ENCODE peak calls at places on chromosomes 3 and 15, in ten cellular contexts. A, D, C, O, U, Q, G, M, B and W are unnamed samples.

GRCh38 chr3:104392327-104392726 is 974.4 kb upstream of the ALCAM start:
- DNase-seq in A (no peak), D (no peak), C (no peak), O (no peak), U (no peak), Q (no peak), G (peak), M (no peak), B (no peak), W (no peak)

GRCh38 chr15:60782316-60782715 is 303.4 kb upstream of the ICE2 start:
- DNase-seq in A (no peak), D (no peak), C (no peak), O (no peak), U (peak), Q (no peak), G (no peak), M (no peak), B (no peak), W (no peak)

GRCh38 chr3:196793224-196793623 is 53.6 kb downstream of the PAK2 start:
- DNase-seq in A (peak), D (peak), C (no peak), O (no peak), U (peak), Q (no peak), G (no peak), M (no peak), B (no peak), W (no peak)

GRCh38 chr3:159238646-159239045 is 436.8 kb downstream of the MFSD1 start:
- DNase-seq in A (peak), D (no peak), C (no peak), O (no peak), U (no peak), Q (no peak), G (no peak), M (no peak), B (no peak), W (no peak)

GRCh38 chr15:56017920-56018319 is 24.5 kb upstream of the NEDD4 start:
- DNase-seq in A (no peak), D (no peak), C (no peak), O (no peak), U (no peak), Q (no peak), G (no peak), M (no peak), B (no peak), W (no peak)

GRCh38 chr15:83436513-83437158 is 10.5 kb upstream of the SH3GL3 start:
- DNase-seq in A (peak), D (peak), C (no peak), O (no peak), U (peak), Q (no peak), G (no peak), M (no peak), B (no peak), W (no peak)

GRCh38 chr3:140532793-140533330 is 145.0 kb upstream of the TRIM42 start:
- DNase-seq in A (no peak), D (no peak), C (no peak), O (no peak), U (no peak), Q (no peak), G (no peak), M (no peak), B (no peak), W (no peak)

GRCh38 chr15:67504061-67504460 is 16.9 kb upstream of the C15orf61 start:
- DNase-seq in A (no peak), D (peak), C (no peak), O (no peak), U (no peak), Q (no peak), G (no peak), M (no peak), B (no peak), W (no peak)

GRCh38 chr15:37253877-37254276 is 153.5 kb upstream of the MEIS2 start:
- DNase-seq in A (peak), D (peak), C (no peak), O (no peak), U (no peak), Q (no peak), G (no peak), M (no peak), B (no peak), W (no peak)

GRCh38 chr3:52440671-52441070 is 4.2 kb downstream of the SEMA3G start:
- DNase-seq in A (no peak), D (no peak), C (no peak), O (no peak), U (no peak), Q (no peak), G (no peak), M (peak), B (no peak), W (no peak)

DNA sequence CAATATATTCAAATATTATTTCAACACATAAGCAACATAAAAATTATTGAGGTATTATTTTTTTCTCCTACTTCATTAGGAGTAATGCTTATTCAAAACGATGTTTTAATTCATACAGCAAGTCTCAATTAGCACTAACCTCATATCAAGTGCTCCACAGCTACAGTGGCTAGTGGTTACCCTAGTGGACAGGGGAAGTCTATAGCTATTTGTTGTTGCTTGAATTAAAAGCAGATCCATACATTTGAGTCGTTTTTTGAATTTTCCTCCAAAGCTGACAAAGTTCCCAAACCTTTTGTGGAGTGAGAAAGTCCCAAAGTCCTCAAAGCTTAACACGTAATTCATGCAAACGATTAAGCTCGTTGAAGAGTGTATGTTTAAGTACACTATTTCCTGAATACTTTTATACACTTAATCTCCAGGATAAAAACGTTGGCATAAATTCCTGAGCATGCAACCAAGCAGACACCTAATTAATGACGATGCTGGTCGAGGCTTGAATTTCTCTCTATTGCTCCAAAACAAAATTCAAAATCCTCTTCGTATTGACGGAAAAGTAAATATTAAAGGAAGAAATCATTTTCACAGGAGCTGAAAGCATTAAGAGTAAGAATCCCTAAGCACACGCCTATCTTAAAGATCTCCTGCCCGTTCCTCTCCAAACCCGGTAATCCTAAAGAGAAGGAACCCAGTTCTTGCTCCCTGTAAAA is 984 bp downstream of the VPS13C start:
- DNase-seq in A (peak), D (no peak), C (no peak), O (no peak), U (peak), Q (no peak), G (no peak), M (no peak), B (no peak), W (peak)
- TF ChIP-seq CTCF in A (peak), D (no peak), C (no peak), O (no peak), U (peak), Q (no peak), G (no peak), M (peak), B (no peak), W (peak)

GRCh38 chr15:78810003-78810376 is 1.3 kb downstream of the ADAMTS7 start:
- DNase-seq in A (no peak), D (no peak), C (no peak), O (no peak), U (no peak), Q (no peak), G (no peak), M (no peak), B (peak), W (no peak)

GRCh38 chr15:78810377-78811123 is 714 bp downstream of the ADAMTS7 start:
- DNase-seq in A (peak), D (peak), C (peak), O (peak), U (peak), Q (peak), G (no peak), M (peak), B (peak), W (no peak)

GRCh38 chr15:78808550-78808949 is 2.7 kb downstream of the ADAMTS7 start:
- DNase-seq in A (peak), D (peak), C (no peak), O (no peak), U (peak), Q (no peak), G (peak), M (no peak), B (peak), W (peak)

GRCh38 chr15:78811825-78812183 is 540 bp upstream of the ADAMTS7 start:
- DNase-seq in A (no peak), D (no peak), C (no peak), O (no peak), U (no peak), Q (peak), G (no peak), M (no peak), B (no peak), W (no peak)

DNA sequence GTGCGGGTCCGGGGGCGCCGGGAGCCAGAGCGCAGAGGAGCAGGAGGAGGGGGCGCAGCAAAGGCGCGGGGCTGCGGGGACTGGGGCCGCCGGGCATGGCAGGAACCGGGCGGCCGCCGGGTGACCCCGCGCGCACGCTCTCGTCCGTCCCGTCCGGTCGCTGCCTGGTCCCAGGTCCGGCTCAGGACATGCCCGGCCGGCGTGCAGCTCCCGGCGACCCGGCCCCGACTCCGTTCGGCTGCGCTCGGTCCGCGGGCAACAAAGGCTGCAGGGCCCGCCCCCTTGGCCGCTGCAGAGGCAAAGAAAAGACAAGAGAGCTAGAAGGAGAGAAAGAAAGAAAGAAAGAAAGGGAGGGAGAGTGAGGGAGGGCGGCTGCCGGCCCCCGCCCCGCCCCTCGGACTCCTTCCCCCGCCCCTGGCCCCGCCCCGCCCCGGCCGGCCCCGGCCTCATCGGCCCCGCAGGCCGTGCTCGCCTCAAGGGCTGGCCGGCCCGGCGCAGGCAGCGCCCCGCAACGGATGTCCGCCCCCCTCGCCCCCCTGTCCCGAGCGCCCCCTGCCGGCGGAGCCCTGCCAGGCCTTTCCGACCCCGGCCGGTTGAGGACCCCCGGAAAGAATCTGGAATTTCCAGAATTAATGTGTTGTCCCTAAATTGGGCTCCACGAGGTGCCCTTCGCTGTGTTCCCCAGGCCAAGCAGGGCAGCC is at the start of gene ADAMTS7:
- DNase-seq in A (peak), D (peak), C (peak), O (peak), U (peak), Q (peak), G (no peak), M (peak), B (peak), W (peak)
- TF ChIP-seq CTCF in A (peak), D (peak), C (peak), O (peak), U (peak), Q (peak), G (no peak), M (peak), B (peak), W (peak)

GRCh38 chr3:72306800-72307341 is 521.9 kb upstream of the PROK2 start:
- DNase-seq in A (peak), D (peak), C (no peak), O (no peak), U (peak), Q (no peak), G (no peak), M (no peak), B (no peak), W (no peak)
- TF ChIP-seq CTCF in A (no peak), D (no peak), C (no peak), O (no peak), U (no peak), Q (no peak), G (no peak), M (no peak), B (no peak), W (no peak)

GRCh38 chr3:191702121-191702520 is 241.2 kb downstream of the PYDC2 start:
- DNase-seq in A (no peak), D (no peak), C (no peak), O (no peak), U (no peak), Q (no peak), G (no peak), M (no peak), B (no peak), W (no peak)
- TF ChIP-seq CTCF in A (no peak), D (no peak), C (no peak), O (no peak), U (no peak), Q (no peak), G (no peak), M (no peak), B (no peak), W (no peak)

DNA sequence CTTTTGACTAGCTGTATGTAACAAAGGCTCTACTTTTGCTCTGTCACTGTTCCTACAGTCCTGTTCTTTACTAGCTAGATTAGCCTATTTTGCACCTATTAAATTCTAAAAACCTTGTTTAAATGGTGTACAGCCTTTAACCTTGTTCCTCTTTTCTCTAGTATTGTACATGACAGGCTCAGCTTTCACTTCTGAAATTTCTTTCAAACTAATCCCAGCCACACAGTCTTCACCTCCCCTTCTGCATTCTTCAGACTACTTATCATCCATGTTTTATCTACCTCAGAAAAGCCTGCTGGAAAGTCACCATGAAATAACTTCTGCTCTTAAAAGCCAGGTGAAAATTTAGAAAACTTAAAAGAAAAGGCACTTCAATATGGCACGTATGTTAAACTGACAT is 122.4 kb downstream of the NECTIN3 start:
- DNase-seq in A (no peak), D (peak), C (no peak), O (no peak), U (no peak), Q (no peak), G (no peak), M (no peak), B (no peak), W (no peak)
- TF ChIP-seq CTCF in A (no peak), D (no peak), C (no peak), O (no peak), U (no peak), Q (no peak), G (no peak), M (no peak), B (no peak), W (no peak)